ENCODE peak calls at places on chromosomes 4 and X, in six cellular contexts. D is A549, Y is HCT116, A is esophagus muscularis mucosa, J is tibial nerve, Q is uterus. Z is an unnamed sample.

GRCh38 chr4:151409470-151410313 is 716 bp downstream of the FHIP1A start:
- DNase-seq in D (no peak), Q (peak; percentile 17), A (no peak), J (no peak), Y (peak; percentile 3), Z (peak; percentile 57)

GRCh38 chrX:69389221-69389620 is 114.9 kb upstream of the NALF2 start:
- DNase-seq in D (no peak), Q (no peak), J (no peak), Y (no peak), A (no peak), Z (no peak)

GRCh38 chrX:140507982-140508305 is 3.1 kb upstream of the SOX3 start:
- DNase-seq in A (no peak), D (no peak), J (no peak), Q (no peak), Y (no peak), Z (no peak)

GRCh38 chrX:136061302-136061701 is 76.1 kb downstream of the SLC9A6 start:
- DNase-seq in D (no peak), Y (no peak), Q (no peak), J (no peak), A (no peak), Z (no peak)

GRCh38 chrX:100731441-100732281 is at the start of gene SYTL4:
- DNase-seq in A (no peak), Q (peak; percentile 66), J (no peak), D (no peak), Y (peak; percentile 7), Z (peak; percentile 68)

GRCh38 chr4:10599574-10599973 is 85.0 kb downstream of the CLNK start:
- DNase-seq in Q (no peak), D (no peak), Y (no peak), J (no peak), A (no peak), Z (no peak)

GRCh38 chrX:21678059-21678458 is 19.9 kb upstream of the KLHL34 start:
- DNase-seq in D (no peak), A (no peak), Y (no peak), J (no peak), Q (no peak), Z (no peak)

GRCh38 chr4:102343964-102344519 is 1.2 kb downstream of the SLC39A8 start:
- DNase-seq in A (no peak), Q (no peak), Y (peak; percentile 41), D (no peak), J (peak; percentile 11), Z (peak; percentile 89)

GRCh38 chrX:69906447-69906846 is 143.3 kb downstream of the AWAT2 start:
- DNase-seq in Y (no peak), D (no peak), J (no peak), Q (no peak), A (no peak), Z (no peak)

GRCh38 chrX:154097003-154097596 is 417 bp downstream of the MECP2 start:
- DNase-seq in Q (peak; percentile 74), Y (no peak), J (peak; percentile 49), A (no peak), D (peak; percentile 69), Z (peak; percentile 75)
- TF ChIP-seq POLR2A in Q (peak; percentile 41), Y (no peak), J (peak; percentile 18), A (no peak), D (no peak), Z (no peak)

DNA sequence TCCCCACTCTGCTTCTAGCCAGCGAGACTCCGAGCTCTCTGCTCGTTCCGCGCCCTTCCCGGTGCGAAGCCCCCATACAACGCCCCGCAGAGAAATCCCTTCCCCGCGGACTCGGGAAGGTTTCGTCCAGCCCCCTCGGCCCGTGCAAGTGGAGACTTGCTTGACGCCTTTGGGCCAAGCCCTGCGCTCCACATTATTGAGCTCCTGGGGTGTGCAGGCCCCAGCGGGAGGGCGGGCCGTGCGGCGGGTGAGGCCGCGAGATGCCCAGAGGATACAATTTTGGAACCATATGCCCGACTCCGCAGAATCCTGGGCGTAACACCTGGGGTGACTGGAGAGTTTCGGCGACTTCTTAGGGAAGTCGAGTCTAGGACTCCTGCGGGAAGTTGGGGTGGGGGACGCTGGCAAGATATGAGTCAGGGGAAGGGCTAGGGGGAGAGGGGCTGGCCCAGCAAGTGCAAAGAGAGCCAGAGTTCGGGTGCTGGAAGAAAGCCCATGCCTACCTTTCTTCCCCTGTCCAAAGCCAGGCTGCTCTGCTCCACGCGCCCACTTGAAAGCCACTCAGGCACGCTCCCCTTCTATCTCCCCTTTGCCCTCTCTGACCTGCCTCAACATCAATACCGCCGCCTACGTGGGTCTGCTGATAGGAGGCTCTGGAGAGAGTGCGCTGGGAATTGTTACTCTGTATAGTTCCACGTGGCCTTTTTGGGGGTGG is 1.1 kb upstream of the ELF4 start:
- DNase-seq in D (peak; percentile 10), Y (no peak), A (no peak), Q (no peak), J (no peak), Z (no peak)
- H3K27ac ChIP-seq in D (peak overlapping the region; percentile 98), Y (peak overlapping the region; percentile 87), A (peak overlapping the region; percentile 82), Q (peak overlapping the region; percentile 94), J (no peak overlapping the region), Z (no peak overlapping the region)

GRCh38 chrX:154097597-154098541 is at the start of gene MECP2:
- DNase-seq in D (peak; percentile 93), A (peak; percentile 97), Q (peak; percentile 91), Y (peak; percentile 80), J (peak; percentile 81), Z (peak; percentile 92)
- TF ChIP-seq POLR2A in D (peak; percentile 31), A (no peak), Q (peak; percentile 69), Y (no peak), J (peak; percentile 53), Z (no peak)

DNA sequence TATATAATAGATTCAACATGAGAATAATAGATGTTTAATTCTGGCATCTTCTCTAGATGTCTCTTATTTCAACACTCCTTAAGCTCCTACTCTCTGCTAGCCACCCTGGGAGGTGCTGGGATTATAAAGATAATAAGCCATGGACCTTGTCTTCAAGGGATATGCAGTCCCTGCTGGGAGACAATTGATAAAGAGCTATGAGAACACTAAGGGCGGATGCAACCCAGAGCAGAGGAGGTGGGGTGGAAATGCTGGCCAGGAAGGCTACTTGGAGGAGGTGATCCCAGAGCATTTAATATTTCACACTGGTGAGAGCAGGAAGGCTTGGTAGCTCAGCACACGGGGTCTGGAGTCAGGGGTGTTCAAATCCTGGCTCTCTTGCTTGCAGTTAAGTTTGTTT is 18.3 kb upstream of the PGRMC2 start:
- DNase-seq in Y (no peak), D (no peak), Q (no peak), J (no peak), A (no peak), Z (no peak)
- H3K27ac ChIP-seq in Y (no peak overlapping the region), D (no peak overlapping the region), Q (no peak overlapping the region), J (no peak overlapping the region), A (no peak overlapping the region), Z (no peak overlapping the region)

GRCh38 chrX:40083120-40083978 is 14.4 kb downstream of the BCOR start:
- DNase-seq in Q (peak; percentile 44), D (no peak), J (no peak), Y (no peak), A (no peak), Z (peak; percentile 66)
- TF ChIP-seq POLR2A in Q (peak; percentile 11), D (no peak), J (no peak), Y (no peak), A (no peak), Z (no peak)

GRCh38 chr4:101152521-101152920 is 194.8 kb downstream of the PPP3CA start:
- DNase-seq in Y (no peak), D (no peak), Q (no peak), J (no peak), A (no peak), Z (no peak)
- H3K27ac ChIP-seq in Y (peak overlapping the region; percentile 98), D (no peak overlapping the region), Q (no peak overlapping the region), J (no peak overlapping the region), A (no peak overlapping the region), Z (no peak overlapping the region)

GRCh38 chr4:138672393-138672976 is 343.1 kb upstream of the NOCT start:
- DNase-seq in Q (no peak), D (no peak), A (no peak), Y (no peak), J (no peak), Z (no peak)

GRCh38 chr4:138671606-138672084 is 343.9 kb upstream of the NOCT start:
- DNase-seq in Y (no peak), Q (no peak), A (no peak), J (no peak), D (no peak), Z (no peak)

GRCh38 chr4:138669479-138670165 is 346.0 kb upstream of the NOCT start:
- DNase-seq in Y (no peak), D (no peak), Q (no peak), J (no peak), A (no peak), Z (no peak)

GRCh38 chr4:138671106-138671505 is 344.5 kb upstream of the NOCT start:
- DNase-seq in J (no peak), Y (no peak), Q (no peak), A (no peak), D (no peak), Z (no peak)

DNA sequence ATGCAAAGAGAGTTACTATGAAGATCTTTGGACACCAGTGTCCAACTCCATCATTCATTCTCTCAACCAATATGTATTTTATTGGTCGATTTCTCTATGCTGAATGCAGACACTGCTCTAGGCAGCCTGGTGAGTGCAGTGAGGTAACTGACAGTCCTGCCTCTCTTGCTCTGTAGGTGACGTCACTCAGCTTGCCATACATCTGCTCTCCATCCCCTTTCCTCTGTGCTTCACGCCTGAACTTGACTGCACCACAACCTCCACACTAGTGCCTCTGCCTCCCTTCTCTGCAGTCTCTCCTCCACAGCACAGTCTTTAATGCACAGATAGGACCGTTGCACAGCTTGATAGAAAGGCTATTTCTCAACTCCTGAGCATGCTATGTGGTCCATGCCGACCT is 344.9 kb upstream of the NOCT start:
- DNase-seq in J (no peak), A (no peak), Y (no peak), Q (no peak), D (no peak), Z (no peak)
- TF ChIP-seq POLR2A in J (no peak), A (no peak), Y (no peak), Q (no peak), D (no peak), Z (no peak)

Z was measured in right lobe of liver.